ENCODE peak calls at places on chromosome 22, in nine cellular contexts. One of them, this sample, is unnamed.

GRCh38 chr22:19419464-19420178 is 11.9 kb downstream of the HIRA start:
- DNase-seq in left ventricle myocardium superior: no peak
- DNase-seq in stimulated activated naive CD8-positive, alpha-beta T cell treated with anti-CD3 and anti-CD28 coated beads, Interleukin-15, amount 100 ng/mL, for 72 hours: peak
- DNase-seq in heart left ventricle: no peak
- DNase-seq in activated CD4-positive, CD25-positive, alpha-beta regulatory T cell: no peak
- DNase-seq in germinal center: no peak
- DNase-seq in cardiac muscle cell: peak
- DNase-seq in Right ventricle myocardium superior: no peak
- DNase-seq in omental fat pad: no peak
- DNase-seq in this sample: no peak

GRCh38 chr22:42335839-42336378 is 65.5 kb upstream of the TCF20 start:
- DNase-seq in germinal center: no peak
- DNase-seq in Right ventricle myocardium superior: no peak
- DNase-seq in activated CD4-positive, CD25-positive, alpha-beta regulatory T cell: no peak
- DNase-seq in stimulated activated naive CD8-positive, alpha-beta T cell treated with anti-CD3 and anti-CD28 coated beads, Interleukin-15, amount 100 ng/mL, for 72 hours: no peak
- DNase-seq in omental fat pad: no peak
- DNase-seq in heart left ventricle: no peak
- DNase-seq in cardiac muscle cell: no peak
- DNase-seq in left ventricle myocardium superior: no peak
- DNase-seq in this sample: no peak

GRCh38 chr22:20565079-20565734 is 57.8 kb downstream of the MED15 start:
- DNase-seq in Right ventricle myocardium superior: peak
- DNase-seq in activated CD4-positive, CD25-positive, alpha-beta regulatory T cell: no peak
- DNase-seq in stimulated activated naive CD8-positive, alpha-beta T cell treated with anti-CD3 and anti-CD28 coated beads, Interleukin-15, amount 100 ng/mL, for 72 hours: no peak
- DNase-seq in left ventricle myocardium superior: peak
- DNase-seq in heart left ventricle: no peak
- DNase-seq in germinal center: no peak
- DNase-seq in cardiac muscle cell: no peak
- DNase-seq in omental fat pad: no peak
- DNase-seq in this sample: no peak

GRCh38 chr22:49676230-49676629 is 151.4 kb downstream of the BRD1 start:
- DNase-seq in Right ventricle myocardium superior: no peak
- DNase-seq in left ventricle myocardium superior: no peak
- DNase-seq in heart left ventricle: no peak
- DNase-seq in cardiac muscle cell: no peak
- DNase-seq in germinal center: no peak
- DNase-seq in omental fat pad: no peak
- DNase-seq in activated CD4-positive, CD25-positive, alpha-beta regulatory T cell: no peak
- DNase-seq in stimulated activated naive CD8-positive, alpha-beta T cell treated with anti-CD3 and anti-CD28 coated beads, Interleukin-15, amount 100 ng/mL, for 72 hours: no peak
- DNase-seq in this sample: no peak

GRCh38 chr22:36430863-36431262 is 43.1 kb upstream of the MYH9 start:
- DNase-seq in activated CD4-positive, CD25-positive, alpha-beta regulatory T cell: no peak
- DNase-seq in stimulated activated naive CD8-positive, alpha-beta T cell treated with anti-CD3 and anti-CD28 coated beads, Interleukin-15, amount 100 ng/mL, for 72 hours: no peak
- DNase-seq in left ventricle myocardium superior: no peak
- DNase-seq in Right ventricle myocardium superior: no peak
- DNase-seq in germinal center: no peak
- DNase-seq in omental fat pad: no peak
- DNase-seq in cardiac muscle cell: no peak
- DNase-seq in heart left ventricle: no peak
- DNase-seq in this sample: no peak

GRCh38 chr22:39381009-39381755 is 18.4 kb upstream of the TAB1 start:
- DNase-seq in Right ventricle myocardium superior: no peak
- DNase-seq in germinal center: no peak
- DNase-seq in stimulated activated naive CD8-positive, alpha-beta T cell treated with anti-CD3 and anti-CD28 coated beads, Interleukin-15, amount 100 ng/mL, for 72 hours: no peak
- DNase-seq in left ventricle myocardium superior: no peak
- DNase-seq in cardiac muscle cell: no peak
- DNase-seq in heart left ventricle: no peak
- DNase-seq in activated CD4-positive, CD25-positive, alpha-beta regulatory T cell: no peak
- DNase-seq in omental fat pad: no peak
- DNase-seq in this sample: no peak

GRCh38 chr22:17988800-17989513 is 35.4 kb downstream of the MICAL3 start:
- DNase-seq in left ventricle myocardium superior: no peak
- DNase-seq in omental fat pad: no peak
- DNase-seq in Right ventricle myocardium superior: no peak
- DNase-seq in germinal center: no peak
- DNase-seq in heart left ventricle: peak
- DNase-seq in activated CD4-positive, CD25-positive, alpha-beta regulatory T cell: no peak
- DNase-seq in stimulated activated naive CD8-positive, alpha-beta T cell treated with anti-CD3 and anti-CD28 coated beads, Interleukin-15, amount 100 ng/mL, for 72 hours: no peak
- DNase-seq in cardiac muscle cell: no peak
- DNase-seq in this sample: no peak

GRCh38 chr22:38868886-38869381 is 3.1 kb downstream of the CBX6 start:
- DNase-seq in stimulated activated naive CD8-positive, alpha-beta T cell treated with anti-CD3 and anti-CD28 coated beads, Interleukin-15, amount 100 ng/mL, for 72 hours: peak
- DNase-seq in omental fat pad: peak
- DNase-seq in left ventricle myocardium superior: peak
- DNase-seq in germinal center: peak
- DNase-seq in heart left ventricle: peak
- DNase-seq in Right ventricle myocardium superior: peak
- DNase-seq in cardiac muscle cell: peak
- DNase-seq in activated CD4-positive, CD25-positive, alpha-beta regulatory T cell: peak
- DNase-seq in this sample: peak

GRCh38 chr22:28142361-28142801 is 223.3 kb upstream of the PITPNB start:
- DNase-seq in stimulated activated naive CD8-positive, alpha-beta T cell treated with anti-CD3 and anti-CD28 coated beads, Interleukin-15, amount 100 ng/mL, for 72 hours: no peak
- DNase-seq in activated CD4-positive, CD25-positive, alpha-beta regulatory T cell: no peak
- DNase-seq in left ventricle myocardium superior: no peak
- DNase-seq in cardiac muscle cell: no peak
- DNase-seq in omental fat pad: no peak
- DNase-seq in heart left ventricle: no peak
- DNase-seq in germinal center: no peak
- DNase-seq in Right ventricle myocardium superior: no peak
- DNase-seq in this sample: peak

GRCh38 chr22:47377926-47378560 is 615.6 kb downstream of the TBC1D22A start:
- DNase-seq in cardiac muscle cell: no peak
- DNase-seq in activated CD4-positive, CD25-positive, alpha-beta regulatory T cell: no peak
- DNase-seq in stimulated activated naive CD8-positive, alpha-beta T cell treated with anti-CD3 and anti-CD28 coated beads, Interleukin-15, amount 100 ng/mL, for 72 hours: no peak
- DNase-seq in left ventricle myocardium superior: no peak
- DNase-seq in Right ventricle myocardium superior: no peak
- DNase-seq in heart left ventricle: peak
- DNase-seq in germinal center: no peak
- DNase-seq in omental fat pad: peak
- DNase-seq in this sample: no peak

GRCh38 chr22:50621491-50621880 is 6.5 kb downstream of the ARSA start:
- DNase-seq in left ventricle myocardium superior: no peak
- DNase-seq in heart left ventricle: no peak
- DNase-seq in germinal center: no peak
- DNase-seq in Right ventricle myocardium superior: no peak
- DNase-seq in activated CD4-positive, CD25-positive, alpha-beta regulatory T cell: no peak
- DNase-seq in cardiac muscle cell: no peak
- DNase-seq in omental fat pad: no peak
- DNase-seq in stimulated activated naive CD8-positive, alpha-beta T cell treated with anti-CD3 and anti-CD28 coated beads, Interleukin-15, amount 100 ng/mL, for 72 hours: peak
- DNase-seq in this sample: peak

GRCh38 chr22:37229805-37230672 is 14.0 kb downstream of the RAC2 start:
- DNase-seq in germinal center: peak
- DNase-seq in left ventricle myocardium superior: peak
- DNase-seq in heart left ventricle: no peak
- DNase-seq in Right ventricle myocardium superior: peak
- DNase-seq in omental fat pad: no peak
- DNase-seq in cardiac muscle cell: no peak
- DNase-seq in stimulated activated naive CD8-positive, alpha-beta T cell treated with anti-CD3 and anti-CD28 coated beads, Interleukin-15, amount 100 ng/mL, for 72 hours: peak
- DNase-seq in activated CD4-positive, CD25-positive, alpha-beta regulatory T cell: peak
- DNase-seq in this sample: peak

GRCh38 chr22:36819112-36819511 is 2.3 kb upstream of the PVALB start:
- DNase-seq in left ventricle myocardium superior: no peak
- DNase-seq in germinal center: no peak
- DNase-seq in stimulated activated naive CD8-positive, alpha-beta T cell treated with anti-CD3 and anti-CD28 coated beads, Interleukin-15, amount 100 ng/mL, for 72 hours: no peak
- DNase-seq in Right ventricle myocardium superior: no peak
- DNase-seq in activated CD4-positive, CD25-positive, alpha-beta regulatory T cell: no peak
- DNase-seq in cardiac muscle cell: no peak
- DNase-seq in heart left ventricle: no peak
- DNase-seq in omental fat pad: no peak
- DNase-seq in this sample: no peak